ENCODE peak calls at places on chromosomes 7 and 10, in nine cellular contexts. One of them, this sample, is unnamed.

GRCh38 chr7:87463982-87464381 is 11.5 kb downstream of the ABCB4 start:
- DNase-seq in WTC11: no peak
- DNase-seq in coronary artery: no peak
- DNase-seq in type B pancreatic cell: no peak
- DNase-seq in activated CD8-positive, alpha-beta T cell treated with anti-CD3 and anti-CD28 coated beads for 36 hours: no peak
- DNase-seq in fibroblast of the aortic adventitia: no peak
- DNase-seq in fibroblast of lung: no peak
- DNase-seq in DND-41: no peak
- DNase-seq in natural killer cell: no peak
- DNase-seq in this sample: no peak

GRCh38 chr10:113987805-113988204 is 55.9 kb upstream of the ADRB1 start:
- DNase-seq in WTC11: no peak
- DNase-seq in coronary artery: no peak
- DNase-seq in type B pancreatic cell: no peak
- DNase-seq in activated CD8-positive, alpha-beta T cell treated with anti-CD3 and anti-CD28 coated beads for 36 hours: no peak
- DNase-seq in fibroblast of the aortic adventitia: no peak
- DNase-seq in fibroblast of lung: peak
- DNase-seq in DND-41: no peak
- DNase-seq in natural killer cell: no peak
- DNase-seq in this sample: no peak

GRCh38 chr10:30459283-30459682 is 25.3 kb downstream of the MAP3K8 start:
- DNase-seq in WTC11: no peak
- DNase-seq in coronary artery: no peak
- DNase-seq in type B pancreatic cell: no peak
- DNase-seq in activated CD8-positive, alpha-beta T cell treated with anti-CD3 and anti-CD28 coated beads for 36 hours: no peak
- DNase-seq in fibroblast of the aortic adventitia: no peak
- DNase-seq in fibroblast of lung: no peak
- DNase-seq in DND-41: no peak
- DNase-seq in natural killer cell: no peak
- DNase-seq in this sample: no peak

GRCh38 chr10:53836638-53837037 is 964.4 kb downstream of the PCDH15 start:
- DNase-seq in WTC11: no peak
- DNase-seq in coronary artery: no peak
- DNase-seq in type B pancreatic cell: no peak
- DNase-seq in activated CD8-positive, alpha-beta T cell treated with anti-CD3 and anti-CD28 coated beads for 36 hours: no peak
- DNase-seq in fibroblast of the aortic adventitia: no peak
- DNase-seq in fibroblast of lung: peak
- DNase-seq in DND-41: no peak
- DNase-seq in natural killer cell: no peak
- DNase-seq in this sample: no peak

GRCh38 chr10:48266528-48266927 is 8.0 kb downstream of the FRMPD2 start:
- DNase-seq in WTC11: no peak
- DNase-seq in coronary artery: no peak
- DNase-seq in type B pancreatic cell: no peak
- DNase-seq in activated CD8-positive, alpha-beta T cell treated with anti-CD3 and anti-CD28 coated beads for 36 hours: peak
- DNase-seq in fibroblast of the aortic adventitia: no peak
- DNase-seq in fibroblast of lung: no peak
- DNase-seq in DND-41: peak
- DNase-seq in natural killer cell: no peak
- DNase-seq in this sample: no peak

GRCh38 chr7:23222439-23223045 is 24.0 kb upstream of the GPNMB start:
- DNase-seq in WTC11: no peak
- DNase-seq in coronary artery: no peak
- DNase-seq in type B pancreatic cell: no peak
- DNase-seq in activated CD8-positive, alpha-beta T cell treated with anti-CD3 and anti-CD28 coated beads for 36 hours: no peak
- DNase-seq in fibroblast of the aortic adventitia: no peak
- DNase-seq in fibroblast of lung: no peak
- DNase-seq in DND-41: no peak
- DNase-seq in natural killer cell: no peak
- DNase-seq in this sample: no peak

GRCh38 chr7:4383584-4383983 is 298.5 kb upstream of the FOXK1 start:
- DNase-seq in WTC11: no peak
- DNase-seq in coronary artery: no peak
- DNase-seq in type B pancreatic cell: peak
- DNase-seq in activated CD8-positive, alpha-beta T cell treated with anti-CD3 and anti-CD28 coated beads for 36 hours: no peak
- DNase-seq in fibroblast of the aortic adventitia: no peak
- DNase-seq in fibroblast of lung: no peak
- DNase-seq in DND-41: no peak
- DNase-seq in natural killer cell: no peak
- DNase-seq in this sample: no peak

GRCh38 chr10:43114031-43114742 is 24.1 kb upstream of the CSGALNACT2 start:
- DNase-seq in WTC11: no peak
- DNase-seq in coronary artery: no peak
- DNase-seq in type B pancreatic cell: no peak
- DNase-seq in activated CD8-positive, alpha-beta T cell treated with anti-CD3 and anti-CD28 coated beads for 36 hours: no peak
- DNase-seq in fibroblast of the aortic adventitia: no peak
- DNase-seq in fibroblast of lung: no peak
- DNase-seq in DND-41: no peak
- DNase-seq in natural killer cell: no peak
- DNase-seq in this sample: no peak

GRCh38 chr10:50385610-50386009 is 134.3 kb upstream of the ASAH2 start:
- DNase-seq in WTC11: no peak
- DNase-seq in coronary artery: no peak
- DNase-seq in type B pancreatic cell: no peak
- DNase-seq in activated CD8-positive, alpha-beta T cell treated with anti-CD3 and anti-CD28 coated beads for 36 hours: no peak
- DNase-seq in fibroblast of the aortic adventitia: no peak
- DNase-seq in fibroblast of lung: peak
- DNase-seq in DND-41: no peak
- DNase-seq in natural killer cell: no peak
- DNase-seq in this sample: no peak

GRCh38 chr7:80876894-80877414 is 41.9 kb downstream of the SEMA3C start:
- DNase-seq in WTC11: no peak
- DNase-seq in coronary artery: no peak
- DNase-seq in type B pancreatic cell: no peak
- DNase-seq in activated CD8-positive, alpha-beta T cell treated with anti-CD3 and anti-CD28 coated beads for 36 hours: no peak
- DNase-seq in fibroblast of the aortic adventitia: peak
- DNase-seq in fibroblast of lung: peak
- DNase-seq in DND-41: no peak
- DNase-seq in natural killer cell: no peak
- DNase-seq in this sample: no peak

GRCh38 chr10:48291190-48291589 is 15.3 kb upstream of the MAPK8 start:
- DNase-seq in WTC11: no peak
- DNase-seq in coronary artery: no peak
- DNase-seq in type B pancreatic cell: no peak
- DNase-seq in activated CD8-positive, alpha-beta T cell treated with anti-CD3 and anti-CD28 coated beads for 36 hours: no peak
- DNase-seq in fibroblast of the aortic adventitia: no peak
- DNase-seq in fibroblast of lung: no peak
- DNase-seq in DND-41: peak
- DNase-seq in natural killer cell: no peak
- DNase-seq in this sample: no peak

GRCh38 chr10:13707156-13707881 is 120.6 kb downstream of the PRPF18 start:
- DNase-seq in WTC11: peak
- DNase-seq in coronary artery: peak
- DNase-seq in type B pancreatic cell: peak
- DNase-seq in activated CD8-positive, alpha-beta T cell treated with anti-CD3 and anti-CD28 coated beads for 36 hours: peak
- DNase-seq in fibroblast of the aortic adventitia: peak
- DNase-seq in fibroblast of lung: peak
- DNase-seq in DND-41: peak
- DNase-seq in natural killer cell: no peak
- DNase-seq in this sample: peak

GRCh38 chr10:29386347-29386999 is 97.6 kb downstream of the LYZL1 start:
- DNase-seq in WTC11: no peak
- DNase-seq in coronary artery: no peak
- DNase-seq in type B pancreatic cell: no peak
- DNase-seq in activated CD8-positive, alpha-beta T cell treated with anti-CD3 and anti-CD28 coated beads for 36 hours: peak
- DNase-seq in fibroblast of the aortic adventitia: peak
- DNase-seq in fibroblast of lung: peak
- DNase-seq in DND-41: peak
- DNase-seq in natural killer cell: no peak
- DNase-seq in this sample: no peak

GRCh38 chr10:5645944-5646617 is 20.3 kb downstream of the ASB13 start:
- DNase-seq in WTC11: no peak
- DNase-seq in coronary artery: no peak
- DNase-seq in type B pancreatic cell: no peak
- DNase-seq in activated CD8-positive, alpha-beta T cell treated with anti-CD3 and anti-CD28 coated beads for 36 hours: no peak
- DNase-seq in fibroblast of the aortic adventitia: no peak
- DNase-seq in fibroblast of lung: no peak
- DNase-seq in DND-41: peak
- DNase-seq in natural killer cell: no peak
- DNase-seq in this sample: no peak

DNA sequence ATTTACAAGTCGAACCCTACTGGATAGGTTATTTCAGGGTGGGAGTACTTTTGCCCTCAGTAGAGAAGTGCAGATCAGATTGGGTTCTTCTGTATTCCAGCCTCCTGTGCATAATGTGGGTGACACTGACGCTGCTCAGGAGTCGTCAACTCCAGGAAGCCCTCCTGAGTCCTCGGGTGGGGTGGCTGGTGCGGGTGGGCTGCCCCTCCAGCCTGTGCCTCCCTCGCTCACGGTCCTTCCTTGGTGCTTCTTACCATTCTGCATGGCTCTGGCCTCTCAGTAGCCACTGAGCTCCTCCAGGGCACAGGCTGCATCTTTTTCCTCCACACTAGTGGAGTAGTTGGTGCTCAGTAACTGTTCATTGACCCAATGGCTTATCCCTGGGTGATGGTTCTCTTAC is 4.3 kb downstream of the CDH23 start:
- DNase-seq in WTC11: no peak
- DNase-seq in coronary artery: peak
- DNase-seq in type B pancreatic cell: no peak
- DNase-seq in activated CD8-positive, alpha-beta T cell treated with anti-CD3 and anti-CD28 coated beads for 36 hours: no peak
- DNase-seq in fibroblast of the aortic adventitia: no peak
- DNase-seq in fibroblast of lung: no peak
- DNase-seq in DND-41: no peak
- DNase-seq in natural killer cell: no peak
- DNase-seq in this sample: no peak
- TF ChIP-seq CTCF in WTC11: no peak
- TF ChIP-seq CTCF in coronary artery: no peak
- TF ChIP-seq CTCF in type B pancreatic cell: no peak
- TF ChIP-seq CTCF in activated CD8-positive, alpha-beta T cell treated with anti-CD3 and anti-CD28 coated beads for 36 hours: no peak
- TF ChIP-seq CTCF in fibroblast of the aortic adventitia: no peak
- TF ChIP-seq CTCF in fibroblast of lung: no peak
- TF ChIP-seq CTCF in DND-41: no peak
- TF ChIP-seq CTCF in natural killer cell: no peak
- TF ChIP-seq CTCF in this sample: no peak

DNA sequence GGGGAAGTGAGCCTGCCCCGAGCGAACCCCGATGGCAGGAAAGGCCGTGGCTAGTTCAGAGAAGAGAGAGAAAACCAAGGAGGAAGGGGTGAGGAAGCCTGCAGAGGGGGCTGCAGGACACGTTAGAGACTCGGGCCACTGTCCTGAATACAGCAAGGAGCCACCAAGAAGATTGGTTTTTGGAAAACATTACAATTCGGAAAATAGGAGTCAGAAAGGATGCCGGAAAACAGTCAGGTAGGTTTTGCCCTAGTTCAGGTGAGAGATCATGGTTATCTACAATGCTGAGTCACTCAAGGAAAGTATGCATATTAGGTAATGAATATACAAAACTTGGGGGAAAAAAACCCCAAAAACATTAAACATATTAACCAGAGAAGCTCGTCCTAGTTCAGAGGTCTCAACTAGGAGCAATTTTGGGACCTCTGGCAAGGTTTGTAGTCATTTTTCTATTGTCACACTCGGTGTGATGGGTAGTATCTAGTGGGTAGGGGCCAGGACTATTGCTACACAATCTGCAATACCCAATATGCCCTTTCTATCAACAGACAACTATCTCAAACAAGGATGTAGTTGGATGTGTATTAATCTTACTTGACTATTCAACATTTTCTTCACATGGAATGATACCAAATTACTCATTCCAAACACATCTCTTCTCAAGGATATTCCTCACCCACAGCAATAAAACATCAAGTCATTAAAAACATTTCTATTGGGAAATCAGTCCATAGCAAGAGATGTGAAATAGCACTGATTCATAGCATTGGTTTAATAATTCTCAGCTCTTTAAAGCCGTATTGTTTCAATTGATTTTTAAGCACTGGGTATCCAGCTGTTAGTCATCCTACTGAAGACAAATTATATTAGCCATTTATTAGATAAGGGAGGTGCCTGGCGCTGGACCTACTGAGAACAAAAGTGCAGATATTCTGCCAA is 74.4 kb upstream of the RSU1 start:
- DNase-seq in WTC11: peak
- DNase-seq in coronary artery: no peak
- DNase-seq in type B pancreatic cell: no peak
- DNase-seq in activated CD8-positive, alpha-beta T cell treated with anti-CD3 and anti-CD28 coated beads for 36 hours: peak
- DNase-seq in fibroblast of the aortic adventitia: peak
- DNase-seq in fibroblast of lung: peak
- DNase-seq in DND-41: peak
- DNase-seq in natural killer cell: no peak
- DNase-seq in this sample: no peak
- TF ChIP-seq CTCF in WTC11: no peak
- TF ChIP-seq CTCF in coronary artery: peak
- TF ChIP-seq CTCF in type B pancreatic cell: peak
- TF ChIP-seq CTCF in activated CD8-positive, alpha-beta T cell treated with anti-CD3 and anti-CD28 coated beads for 36 hours: peak
- TF ChIP-seq CTCF in fibroblast of the aortic adventitia: peak
- TF ChIP-seq CTCF in fibroblast of lung: peak
- TF ChIP-seq CTCF in DND-41: peak
- TF ChIP-seq CTCF in natural killer cell: no peak
- TF ChIP-seq CTCF in this sample: peak

GRCh38 chr7:95688931-95689453 is 83.4 kb upstream of the DYNC1I1 start:
- DNase-seq in WTC11: no peak
- DNase-seq in coronary artery: no peak
- DNase-seq in type B pancreatic cell: no peak
- DNase-seq in activated CD8-positive, alpha-beta T cell treated with anti-CD3 and anti-CD28 coated beads for 36 hours: no peak
- DNase-seq in fibroblast of the aortic adventitia: no peak
- DNase-seq in fibroblast of lung: no peak
- DNase-seq in DND-41: no peak
- DNase-seq in natural killer cell: no peak
- DNase-seq in this sample: no peak

GRCh38 chr7:95693551-95694333 is 78.6 kb upstream of the DYNC1I1 start:
- DNase-seq in WTC11: no peak
- DNase-seq in coronary artery: no peak
- DNase-seq in type B pancreatic cell: no peak
- DNase-seq in activated CD8-positive, alpha-beta T cell treated with anti-CD3 and anti-CD28 coated beads for 36 hours: no peak
- DNase-seq in fibroblast of the aortic adventitia: peak
- DNase-seq in fibroblast of lung: peak
- DNase-seq in DND-41: no peak
- DNase-seq in natural killer cell: no peak
- DNase-seq in this sample: no peak

GRCh38 chr7:95691464-95691863 is 80.9 kb upstream of the DYNC1I1 start:
- DNase-seq in WTC11: no peak
- DNase-seq in coronary artery: no peak
- DNase-seq in type B pancreatic cell: no peak
- DNase-seq in activated CD8-positive, alpha-beta T cell treated with anti-CD3 and anti-CD28 coated beads for 36 hours: no peak
- DNase-seq in fibroblast of the aortic adventitia: no peak
- DNase-seq in fibroblast of lung: no peak
- DNase-seq in DND-41: no peak
- DNase-seq in natural killer cell: no peak
- DNase-seq in this sample: no peak

GRCh38 chr7:95687759-95688343 is 84.5 kb upstream of the DYNC1I1 start:
- DNase-seq in WTC11: no peak
- DNase-seq in coronary artery: no peak
- DNase-seq in type B pancreatic cell: no peak
- DNase-seq in activated CD8-positive, alpha-beta T cell treated with anti-CD3 and anti-CD28 coated beads for 36 hours: no peak
- DNase-seq in fibroblast of the aortic adventitia: peak
- DNase-seq in fibroblast of lung: peak
- DNase-seq in DND-41: peak
- DNase-seq in natural killer cell: no peak
- DNase-seq in this sample: no peak

GRCh38 chr7:95690367-95690947 is 81.9 kb upstream of the DYNC1I1 start:
- DNase-seq in WTC11: no peak
- DNase-seq in coronary artery: no peak
- DNase-seq in type B pancreatic cell: no peak
- DNase-seq in activated CD8-positive, alpha-beta T cell treated with anti-CD3 and anti-CD28 coated beads for 36 hours: no peak
- DNase-seq in fibroblast of the aortic adventitia: peak
- DNase-seq in fibroblast of lung: peak
- DNase-seq in DND-41: peak
- DNase-seq in natural killer cell: no peak
- DNase-seq in this sample: no peak
- TF ChIP-seq CTCF in WTC11: peak
- TF ChIP-seq CTCF in coronary artery: peak
- TF ChIP-seq CTCF in type B pancreatic cell: peak
- TF ChIP-seq CTCF in activated CD8-positive, alpha-beta T cell treated with anti-CD3 and anti-CD28 coated beads for 36 hours: peak
- TF ChIP-seq CTCF in fibroblast of the aortic adventitia: peak
- TF ChIP-seq CTCF in fibroblast of lung: peak
- TF ChIP-seq CTCF in DND-41: peak
- TF ChIP-seq CTCF in natural killer cell: peak
- TF ChIP-seq CTCF in this sample: peak

GRCh38 chr10:34305189-34305588 is 509.9 kb downstream of the PARD3 start:
- DNase-seq in WTC11: peak
- DNase-seq in coronary artery: no peak
- DNase-seq in type B pancreatic cell: peak
- DNase-seq in activated CD8-positive, alpha-beta T cell treated with anti-CD3 and anti-CD28 coated beads for 36 hours: peak
- DNase-seq in fibroblast of the aortic adventitia: no peak
- DNase-seq in fibroblast of lung: no peak
- DNase-seq in DND-41: no peak
- DNase-seq in natural killer cell: no peak
- DNase-seq in this sample: peak
- TF ChIP-seq CTCF in WTC11: peak
- TF ChIP-seq CTCF in coronary artery: no peak
- TF ChIP-seq CTCF in type B pancreatic cell: peak
- TF ChIP-seq CTCF in activated CD8-positive, alpha-beta T cell treated with anti-CD3 and anti-CD28 coated beads for 36 hours: no peak
- TF ChIP-seq CTCF in fibroblast of the aortic adventitia: no peak
- TF ChIP-seq CTCF in fibroblast of lung: no peak
- TF ChIP-seq CTCF in DND-41: peak
- TF ChIP-seq CTCF in natural killer cell: no peak
- TF ChIP-seq CTCF in this sample: peak

This sample was measured in progenitor cell of endocrine pancreas.